ENCODE peak calls at places on chromosomes 1 and 21, in ten cellular contexts. N is NCI-H460; E is effector memory CD8-positive, alpha-beta T cell; M is DMS153; H is IMR-90; V is CD8-positive, alpha-beta memory T cell; G is activated naive CD4-positive, alpha-beta T cell treated with anti-CD3 and anti-CD28 coated beads, Interleukin-2, amount 50 U/mL, for 16 hours; B is activated CD8-positive, alpha-beta memory T cell treated with anti-CD3 and anti-CD28 coated beads, Interleukin-2, amount 50 U/mL, for 48 hours; C is NK-92 treated with Interleukin-12 subunit alpha and Interleukin-12 subunit beta, amount 100 ng/mL, for 24 hours; Q is Kasumi-1. L is an unnamed sample.
A peak's percentile ranks its signal among the peaks of the same experiment; 100 is the strongest.

GRCh38 chr1:1088036-1088800 is 14.1 kb upstream of the RNF223 start:
- DNase-seq in Q (no peak), N (no peak), H (no peak), G (no peak), V (no peak), C (no peak), M (no peak), E (no peak), B (no peak), L (no peak)

GRCh38 chr1:108896160-108897150 is 19.7 kb downstream of the GPSM2 start:
- DNase-seq in N (no peak), M (no peak), E (no peak), H (peak; percentile 66), G (no peak), B (no peak), C (no peak), V (no peak), Q (peak; percentile 19), L (no peak)

GRCh38 chr1:58726581-58726980 is 26.7 kb upstream of the MYSM1 start:
- DNase-seq in H (no peak), V (no peak), E (no peak), C (no peak), Q (no peak), M (no peak), B (no peak), G (no peak), N (no peak), L (no peak)

GRCh38 chr1:68301538-68301937 is 69.2 kb upstream of the WLS start:
- DNase-seq in B (no peak), N (no peak), H (peak; percentile 10), E (no peak), C (no peak), Q (no peak), M (no peak), G (no peak), V (no peak), L (no peak)

GRCh38 chr1:93056214-93056613 is 22.9 kb upstream of the MTF2 start:
- DNase-seq in N (no peak), C (no peak), B (no peak), E (no peak), M (no peak), Q (peak; percentile 35), H (peak; percentile 55), G (no peak), V (no peak), L (no peak)

GRCh38 chr1:26597629-26598039 is 68.1 kb downstream of the RPS6KA1 start:
- DNase-seq in H (peak; percentile 63), C (no peak), B (no peak), V (no peak), E (peak; percentile 18), N (peak; percentile 51), G (no peak), M (peak; percentile 52), Q (peak; percentile 74), L (no peak)

GRCh38 chr1:234879157-234880080 is 249.2 kb downstream of the TOMM20 start:
- DNase-seq in C (no peak), Q (no peak), H (no peak), M (no peak), B (no peak), V (no peak), G (no peak), E (no peak), N (no peak), L (no peak)

GRCh38 chr1:180927841-180928240 is 15.1 kb downstream of the KIAA1614 start:
- DNase-seq in B (no peak), V (no peak), C (no peak), H (peak; percentile 19), E (no peak), M (no peak), N (no peak), Q (no peak), G (no peak), L (no peak)

GRCh38 chr1:35717911-35718476 is 690 bp downstream of the C1orf216 start:
- DNase-seq in E (no peak), G (no peak), M (no peak), H (peak; percentile 63), Q (peak; percentile 89), N (no peak), V (no peak), C (no peak), B (no peak), L (no peak)

GRCh38 chr21:33481314-33481943 is 1.7 kb upstream of the TMEM50B start:
- DNase-seq in M (no peak), G (no peak), H (no peak), C (no peak), E (no peak), Q (no peak), N (no peak), B (no peak), V (no peak), L (no peak)

GRCh38 chr1:76135835-76136234 is 61.3 kb downstream of the ST6GALNAC3 start:
- DNase-seq in M (no peak), V (no peak), N (no peak), G (no peak), C (no peak), E (no peak), Q (no peak), H (no peak), B (no peak), L (no peak)

GRCh38 chr1:29539971-29540370 is 303.6 kb downstream of the PTPRU start:
- DNase-seq in N (no peak), M (no peak), E (no peak), Q (no peak), V (no peak), C (no peak), H (no peak), B (no peak), G (no peak), L (no peak)

GRCh38 chr1:12595839-12596821 is 21.9 kb downstream of the DHRS3 start:
- DNase-seq in C (no peak), M (no peak), E (no peak), N (peak; percentile 76), Q (no peak), B (peak; percentile 60), H (peak; percentile 98), V (no peak), G (no peak), L (no peak)

GRCh38 chr1:59006932-59007331 is 223.1 kb upstream of the JUN start:
- DNase-seq in E (no peak), B (no peak), C (no peak), H (no peak), Q (no peak), N (no peak), G (no peak), M (no peak), V (no peak), L (no peak)

GRCh38 chr1:18948913-18949688 is 7.4 kb downstream of the IFFO2 start:
- DNase-seq in V (no peak), M (no peak), E (no peak), Q (no peak), H (peak; percentile 71), B (no peak), N (no peak), C (no peak), G (no peak), L (no peak)

GRCh38 chr1:97919568-97920261 is 1.1 kb downstream of the DPYD start:
- DNase-seq in H (peak; percentile 53), V (no peak), E (no peak), N (no peak), M (no peak), Q (peak; percentile 6), G (no peak), C (no peak), B (no peak), L (no peak)

GRCh38 chr21:35203093-35204021 is 154.3 kb upstream of the RUNX1 start:
- DNase-seq in N (no peak), H (peak; percentile 93), B (no peak), Q (no peak), M (no peak), V (no peak), G (no peak), E (no peak), C (no peak), L (no peak)

GRCh38 chr1:70353641-70354331 is 736 bp downstream of the ANKRD13C start:
- DNase-seq in V (no peak), M (no peak), Q (no peak), G (no peak), H (peak; percentile 74), N (no peak), C (no peak), B (peak; percentile 70), E (no peak), L (peak; percentile 24)

GRCh38 chr1:204314209-204314892 is 45.4 kb downstream of the PLEKHA6 start:
- DNase-seq in Q (no peak), B (no peak), M (peak; percentile 86), V (no peak), H (no peak), N (no peak), C (no peak), G (peak; percentile 17), E (no peak), L (no peak)